ENCODE peak calls at places on chromosome 1, in five cellular contexts. T is H9, V is heart left ventricle, Q is PC-3, L is cardiac muscle cell. R is an unnamed sample. For H3K4me1, the result is how much of the 10 kb centered on the place peaks cover.

GRCh38 chr1:163365186-163365585 is 43.4 kb downstream of the NUF2 start:
- DNase-seq in Q (no peak), V (no peak), T (no peak), L (no peak), R (no peak)

GRCh38 chr1:6962390-6962955 is 177.2 kb downstream of the CAMTA1 start:
- DNase-seq in V (peak), L (peak), Q (no peak), T (no peak), R (peak)

GRCh38 chr1:30782361-30783243 is 25.0 kb upstream of the LAPTM5 start:
- DNase-seq in T (peak), L (peak), V (peak), Q (peak), R (peak)

GRCh38 chr1:39082140-39082799 is 56.1 kb downstream of the NDUFS5 start:
- DNase-seq in V (no peak), L (no peak), T (no peak), Q (no peak), R (no peak)

GRCh38 chr1:41891403-41891896 is 27.3 kb downstream of the HIVEP3 start:
- DNase-seq in Q (no peak), L (peak), V (peak), T (no peak), R (no peak)

GRCh38 chr1:23463286-23463685 is 20.7 kb downstream of the ASAP3 start:
- DNase-seq in Q (no peak), L (no peak), T (no peak), V (no peak), R (no peak)

GRCh38 chr1:159825564-159825963 is 1.1 kb upstream of the SLAMF8 start:
- DNase-seq in L (no peak), Q (no peak), T (no peak), V (no peak), R (no peak)

GRCh38 chr1:90133133-90133532 is 138.2 kb downstream of the ZNF326 start:
- DNase-seq in T (peak), Q (peak), L (peak), V (no peak), R (no peak)

GRCh38 chr1:234680331-234680904 is 70.4 kb upstream of the IRF2BP2 start:
- DNase-seq in T (no peak), Q (no peak), V (no peak), L (no peak), R (no peak)

GRCh38 chr1:71850515-71850914 is 431.8 kb downstream of the NEGR1 start:
- DNase-seq in L (no peak), Q (no peak), V (no peak), T (no peak), R (no peak)

GRCh38 chr1:234716907-234717375 is 107.0 kb upstream of the IRF2BP2 start:
- DNase-seq in V (no peak), L (no peak), T (no peak), Q (no peak), R (no peak)

GRCh38 chr1:33338495-33339211 is 17.8 kb upstream of the A3GALT2 start:
- DNase-seq in T (no peak), L (peak), Q (no peak), V (peak), R (peak)

GRCh38 chr1:79364896-79365295 is 358.4 kb upstream of the ADGRL4 start:
- DNase-seq in L (peak), V (no peak), Q (peak), T (no peak), R (no peak)

GRCh38 chr1:201885531-201886075 is 3.1 kb upstream of the SHISA4 start:
- DNase-seq in V (no peak), L (peak), Q (peak), T (no peak), R (no peak)

GRCh38 chr1:231612393-231613089 is 14.0 kb upstream of the DISC1 start:
- DNase-seq in V (peak), T (no peak), L (no peak), Q (no peak), R (no peak)

GRCh38 chr1:2965676-2966075 is 55.6 kb upstream of the ACTRT2 start:
- DNase-seq in L (no peak), V (no peak), T (no peak), Q (no peak), R (peak)

GRCh38 chr1:184373155-184373554 is 13.7 kb upstream of the C1orf21 start:
- DNase-seq in T (no peak), Q (no peak), V (no peak), L (no peak), R (no peak)

GRCh38 chr1:22801347-22801746 is 90.7 kb downstream of the EPHB2 start:
- DNase-seq in T (no peak), V (no peak), L (no peak), Q (no peak), R (no peak)

GRCh38 chr1:70864302-70864701 is 183.3 kb downstream of the PTGER3 start:
- DNase-seq in L (no peak), Q (peak), T (no peak), V (no peak), R (no peak)

GRCh38 chr1:45275054-45275453 is 51.6 kb upstream of the HPDL start:
- DNase-seq in Q (no peak), L (peak), T (no peak), V (no peak), R (no peak)

GRCh38 chr1:237411621-237412020 is 369.6 kb downstream of the RYR2 start:
- DNase-seq in T (no peak), L (no peak), V (no peak), Q (peak), R (no peak)

GRCh38 chr1:30008998-30009657 is 714.3 kb downstream of the MATN1 start:
- DNase-seq in Q (peak), V (no peak), T (peak), L (peak), R (no peak)

GRCh38 chr1:33228935-33229487 is 27.3 kb upstream of the ZNF362 start:
- DNase-seq in L (peak), V (peak), Q (peak), T (no peak), R (no peak)

GRCh38 chr1:226310123-226310540 is 1.2 kb upstream of the LIN9 start:
- DNase-seq in T (no peak), L (no peak), Q (no peak), V (no peak), R (no peak)
- H3K27ac ChIP-seq in T (no peak), L (peak), Q (no peak), V (no peak), R (no peak)

GRCh38 chr1:115764541-115764940 is 4.0 kb downstream of the CASQ2 start:
- DNase-seq in T (no peak), L (peak), V (no peak), Q (peak), R (no peak)
- H3K4me1 ChIP-seq in T (under half), L (under half), V (under half), Q (under half), R (under half)

DNA sequence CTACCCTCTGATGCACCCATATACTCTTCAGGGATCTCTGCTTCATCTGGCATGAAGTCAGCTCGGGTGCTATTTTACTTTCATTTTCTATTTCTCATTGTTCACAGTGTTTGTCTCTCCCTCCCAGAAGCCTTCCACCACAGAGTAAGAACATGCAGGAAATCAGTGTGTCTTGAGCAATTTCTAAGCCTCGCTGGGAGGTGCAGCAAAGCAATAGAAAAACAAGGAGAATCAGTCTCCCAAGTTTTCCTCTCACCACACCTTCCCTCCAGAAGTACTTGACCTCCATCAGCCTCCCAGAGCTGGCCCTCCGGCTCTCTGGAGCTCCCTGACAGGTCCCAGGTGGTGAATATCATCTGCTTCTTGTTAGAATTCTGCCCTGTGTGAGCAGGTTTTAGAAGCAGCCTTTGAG is 594.7 kb upstream of the CAMK1G start:
- DNase-seq in L (peak), V (no peak), T (no peak), Q (peak), R (no peak)
- H3K27ac ChIP-seq in L (no peak), V (peak), T (no peak), Q (peak), R (no peak)

GRCh38 chr1:1084028-1084371 is 9.9 kb upstream of the RNF223 start:
- DNase-seq in T (no peak), V (no peak), Q (no peak), L (no peak), R (peak)
- H3K4me1 ChIP-seq in T (under half), V (under half), Q (under half), L (under half), R (under half)